ENCODE peak calls at places on chromosomes 5 and 9, in four cellular contexts. One of them, this sample, is unnamed.

GRCh38 chr9:84340535-84340934 is at the start of gene SLC28A3:
- DNase-seq in MM.1S: no peak
- DNase-seq in OCI-LY7: no peak
- DNase-seq in CD8-positive, alpha-beta memory T cell: no peak
- DNase-seq in this sample: no peak

GRCh38 chr9:134560206-134560605 is 81.4 kb upstream of the COL5A1 start:
- DNase-seq in MM.1S: no peak
- DNase-seq in OCI-LY7: no peak
- DNase-seq in CD8-positive, alpha-beta memory T cell: no peak
- DNase-seq in this sample: no peak

GRCh38 chr5:17218353-17219005 is 1.0 kb downstream of the BASP1 start:
- DNase-seq in MM.1S: peak; percentile 62
- DNase-seq in OCI-LY7: peak; percentile 58
- DNase-seq in CD8-positive, alpha-beta memory T cell: no peak
- DNase-seq in this sample: peak; percentile 57

GRCh38 chr5:71533614-71534013 is 53.5 kb upstream of the MCCC2 start:
- DNase-seq in MM.1S: no peak
- DNase-seq in OCI-LY7: peak; percentile 23
- DNase-seq in CD8-positive, alpha-beta memory T cell: no peak
- DNase-seq in this sample: peak; percentile 26

GRCh38 chr5:93884254-93884653 is 142.9 kb upstream of the POU5F2 start:
- DNase-seq in MM.1S: no peak
- DNase-seq in OCI-LY7: no peak
- DNase-seq in CD8-positive, alpha-beta memory T cell: no peak
- DNase-seq in this sample: no peak

GRCh38 chr9:37486616-37487544 is 1.1 kb downstream of the POLR1E start:
- DNase-seq in MM.1S: no peak
- DNase-seq in OCI-LY7: no peak
- DNase-seq in CD8-positive, alpha-beta memory T cell: no peak
- DNase-seq in this sample: peak; percentile 93

GRCh38 chr5:74684900-74685851 is at the start of gene HEXB:
- DNase-seq in MM.1S: peak; percentile 89
- DNase-seq in OCI-LY7: peak; percentile 72
- DNase-seq in CD8-positive, alpha-beta memory T cell: peak; percentile 79
- DNase-seq in this sample: peak; percentile 83

GRCh38 chr9:96031366-96031824 is 155.9 kb downstream of the ERCC6L2 start:
- DNase-seq in MM.1S: no peak
- DNase-seq in OCI-LY7: no peak
- DNase-seq in CD8-positive, alpha-beta memory T cell: no peak
- DNase-seq in this sample: no peak

GRCh38 chr5:115949096-115949495 is 13.2 kb upstream of the LVRN start:
- DNase-seq in MM.1S: no peak
- DNase-seq in OCI-LY7: no peak
- DNase-seq in CD8-positive, alpha-beta memory T cell: no peak
- DNase-seq in this sample: no peak

GRCh38 chr5:37071901-37072581 is 177.1 kb downstream of the CPLANE1 start:
- DNase-seq in MM.1S: no peak
- DNase-seq in OCI-LY7: no peak
- DNase-seq in CD8-positive, alpha-beta memory T cell: no peak
- DNase-seq in this sample: peak; percentile 84

GRCh38 chr5:75108515-75108914 is 56.2 kb upstream of the GCNT4 start:
- DNase-seq in MM.1S: no peak
- DNase-seq in OCI-LY7: no peak
- DNase-seq in CD8-positive, alpha-beta memory T cell: no peak
- DNase-seq in this sample: no peak

GRCh38 chr5:98144710-98145109 is 628.8 kb upstream of the RGMB start:
- DNase-seq in MM.1S: no peak
- DNase-seq in OCI-LY7: no peak
- DNase-seq in CD8-positive, alpha-beta memory T cell: no peak
- DNase-seq in this sample: no peak

GRCh38 chr9:21037278-21037677 is 5.8 kb upstream of the HACD4 start:
- DNase-seq in MM.1S: no peak
- DNase-seq in OCI-LY7: no peak
- DNase-seq in CD8-positive, alpha-beta memory T cell: no peak
- DNase-seq in this sample: no peak

GRCh38 chr5:56262269-56262668 is 29.1 kb upstream of the ANKRD55 start:
- DNase-seq in MM.1S: no peak
- DNase-seq in OCI-LY7: no peak
- DNase-seq in CD8-positive, alpha-beta memory T cell: no peak
- DNase-seq in this sample: no peak

GRCh38 chr5:53309653-53310052 is 170.8 kb upstream of the FST start:
- DNase-seq in MM.1S: no peak
- DNase-seq in OCI-LY7: no peak
- DNase-seq in CD8-positive, alpha-beta memory T cell: no peak
- DNase-seq in this sample: no peak

GRCh38 chr5:90050135-90050534 is 359.4 kb downstream of the CETN3 start:
- DNase-seq in MM.1S: no peak
- DNase-seq in OCI-LY7: no peak
- DNase-seq in CD8-positive, alpha-beta memory T cell: no peak
- DNase-seq in this sample: no peak

GRCh38 chr9:121331549-121331948 is 38.5 kb downstream of the STOM start:
- DNase-seq in MM.1S: no peak
- DNase-seq in OCI-LY7: no peak
- DNase-seq in CD8-positive, alpha-beta memory T cell: no peak
- DNase-seq in this sample: no peak

GRCh38 chr5:24788829-24789509 is 144.2 kb upstream of the CDH10 start:
- DNase-seq in MM.1S: no peak
- DNase-seq in OCI-LY7: no peak
- DNase-seq in CD8-positive, alpha-beta memory T cell: no peak
- DNase-seq in this sample: peak; percentile 75

GRCh38 chr5:146716636-146717035 is 161.9 kb downstream of the PPP2R2B start:
- DNase-seq in MM.1S: no peak
- DNase-seq in OCI-LY7: no peak
- DNase-seq in CD8-positive, alpha-beta memory T cell: no peak
- DNase-seq in this sample: no peak

GRCh38 chr9:35658894-35659220 is 765 bp downstream of the CCDC107 start:
- DNase-seq in MM.1S: peak; percentile 54
- DNase-seq in OCI-LY7: no peak
- DNase-seq in CD8-positive, alpha-beta memory T cell: no peak
- DNase-seq in this sample: peak; percentile 64

GRCh38 chr5:180785794-180786221 is 16.8 kb downstream of the MGAT1 start:
- DNase-seq in MM.1S: no peak
- DNase-seq in OCI-LY7: no peak
- DNase-seq in CD8-positive, alpha-beta memory T cell: no peak
- DNase-seq in this sample: peak; percentile 72

GRCh38 chr9:137550958-137551655 is 572 bp upstream of the MRPL41 start:
- DNase-seq in MM.1S: no peak
- DNase-seq in OCI-LY7: no peak
- DNase-seq in CD8-positive, alpha-beta memory T cell: no peak
- DNase-seq in this sample: no peak

GRCh38 chr5:158875272-158875679 is 224.4 kb downstream of the EBF1 start:
- DNase-seq in MM.1S: peak; percentile 45
- DNase-seq in OCI-LY7: peak; percentile 57
- DNase-seq in CD8-positive, alpha-beta memory T cell: no peak
- DNase-seq in this sample: peak; percentile 37

GRCh38 chr9:132077881-132078280 is 1.8 kb downstream of the MED27 start:
- DNase-seq in MM.1S: no peak
- DNase-seq in OCI-LY7: no peak
- DNase-seq in CD8-positive, alpha-beta memory T cell: no peak
- DNase-seq in this sample: peak; percentile 2

GRCh38 chr5:5409151-5409810 is 13.2 kb upstream of the ICE1 start:
- DNase-seq in MM.1S: no peak
- DNase-seq in OCI-LY7: peak; percentile 83
- DNase-seq in CD8-positive, alpha-beta memory T cell: no peak
- DNase-seq in this sample: no peak

GRCh38 chr9:70111042-70111602 is 67.5 kb downstream of the MAMDC2 start:
- DNase-seq in MM.1S: peak; percentile 68
- DNase-seq in OCI-LY7: peak; percentile 65
- DNase-seq in CD8-positive, alpha-beta memory T cell: peak; percentile 34
- DNase-seq in this sample: peak; percentile 83

GRCh38 chr5:58262226-58262625 is 197.7 kb downstream of the PLK2 start:
- DNase-seq in MM.1S: no peak
- DNase-seq in OCI-LY7: no peak
- DNase-seq in CD8-positive, alpha-beta memory T cell: no peak
- DNase-seq in this sample: no peak

GRCh38 chr9:121954477-121955175 is 138.5 kb downstream of the TTLL11 start:
- DNase-seq in MM.1S: no peak
- DNase-seq in OCI-LY7: no peak
- DNase-seq in CD8-positive, alpha-beta memory T cell: no peak
- DNase-seq in this sample: peak; percentile 83

GRCh38 chr5:89901983-89902382 is 507.6 kb downstream of the CETN3 start:
- DNase-seq in MM.1S: no peak
- DNase-seq in OCI-LY7: no peak
- DNase-seq in CD8-positive, alpha-beta memory T cell: no peak
- DNase-seq in this sample: no peak

GRCh38 chr5:154138701-154139100 is 51.8 kb upstream of the GALNT10 start:
- DNase-seq in MM.1S: no peak
- DNase-seq in OCI-LY7: no peak
- DNase-seq in CD8-positive, alpha-beta memory T cell: no peak
- DNase-seq in this sample: no peak

GRCh38 chr5:150486402-150487198 is 21.3 kb upstream of the NDST1 start:
- DNase-seq in MM.1S: peak; percentile 56
- DNase-seq in OCI-LY7: peak; percentile 79
- DNase-seq in CD8-positive, alpha-beta memory T cell: peak; percentile 13
- DNase-seq in this sample: peak; percentile 69

GRCh38 chr5:122846051-122846567 is 696 bp downstream of the SNX24 start:
- DNase-seq in MM.1S: no peak
- DNase-seq in OCI-LY7: no peak
- DNase-seq in CD8-positive, alpha-beta memory T cell: no peak
- DNase-seq in this sample: peak; percentile 58

GRCh38 chr5:1930880-1931589 is 48.3 kb upstream of the IRX4 start:
- DNase-seq in MM.1S: no peak
- DNase-seq in OCI-LY7: no peak
- DNase-seq in CD8-positive, alpha-beta memory T cell: no peak
- DNase-seq in this sample: no peak

GRCh38 chr5:118687671-118688621 is 300.4 kb downstream of the DTWD2 start:
- DNase-seq in MM.1S: no peak
- DNase-seq in OCI-LY7: no peak
- DNase-seq in CD8-positive, alpha-beta memory T cell: no peak
- DNase-seq in this sample: peak; percentile 34

GRCh38 chr5:157860898-157861894 is 2.3 kb upstream of the CLINT1 start:
- DNase-seq in MM.1S: peak; percentile 91
- DNase-seq in OCI-LY7: peak; percentile 85
- DNase-seq in CD8-positive, alpha-beta memory T cell: no peak
- DNase-seq in this sample: no peak

GRCh38 chr9:127767909-127768331 is 10.5 kb downstream of the SH2D3C start:
- DNase-seq in MM.1S: no peak
- DNase-seq in OCI-LY7: no peak
- DNase-seq in CD8-positive, alpha-beta memory T cell: no peak
- DNase-seq in this sample: peak; percentile 16

GRCh38 chr9:124016152-124017063 is 4.8 kb downstream of the LHX2 start:
- DNase-seq in MM.1S: no peak
- DNase-seq in OCI-LY7: no peak
- DNase-seq in CD8-positive, alpha-beta memory T cell: no peak
- DNase-seq in this sample: no peak
- H3K4me3 ChIP-seq in MM.1S: no peak overlapping the region
- H3K4me3 ChIP-seq in OCI-LY7: no peak overlapping the region
- H3K4me3 ChIP-seq in CD8-positive, alpha-beta memory T cell: no peak overlapping the region
- H3K4me3 ChIP-seq in this sample: no peak overlapping the region

DNA sequence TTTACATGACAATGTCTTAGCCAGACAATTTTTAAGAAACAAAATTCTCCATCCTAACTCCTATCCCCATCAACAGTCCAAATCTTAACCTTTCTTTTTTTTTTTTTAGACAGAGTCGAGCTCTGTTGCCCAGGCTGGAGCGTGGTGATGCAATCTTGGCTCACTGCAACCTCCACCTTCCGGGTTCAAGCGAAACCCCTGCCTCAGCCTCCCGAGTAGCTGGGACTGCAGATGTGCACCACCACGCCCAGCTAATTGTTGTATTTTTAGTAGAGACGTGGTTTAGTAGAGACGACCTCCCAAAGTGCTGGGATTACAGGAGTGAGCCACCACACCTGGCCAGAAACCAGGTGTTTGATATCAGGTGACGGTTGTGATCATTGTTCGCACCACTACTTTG is 10.2 kb downstream of the ABL1 start:
- DNase-seq in MM.1S: no peak
- DNase-seq in OCI-LY7: no peak
- DNase-seq in CD8-positive, alpha-beta memory T cell: no peak
- DNase-seq in this sample: no peak
- H3K4me3 ChIP-seq in MM.1S: no peak overlapping the region
- H3K4me3 ChIP-seq in OCI-LY7: no peak overlapping the region
- H3K4me3 ChIP-seq in CD8-positive, alpha-beta memory T cell: no peak overlapping the region
- H3K4me3 ChIP-seq in this sample: no peak overlapping the region

DNA sequence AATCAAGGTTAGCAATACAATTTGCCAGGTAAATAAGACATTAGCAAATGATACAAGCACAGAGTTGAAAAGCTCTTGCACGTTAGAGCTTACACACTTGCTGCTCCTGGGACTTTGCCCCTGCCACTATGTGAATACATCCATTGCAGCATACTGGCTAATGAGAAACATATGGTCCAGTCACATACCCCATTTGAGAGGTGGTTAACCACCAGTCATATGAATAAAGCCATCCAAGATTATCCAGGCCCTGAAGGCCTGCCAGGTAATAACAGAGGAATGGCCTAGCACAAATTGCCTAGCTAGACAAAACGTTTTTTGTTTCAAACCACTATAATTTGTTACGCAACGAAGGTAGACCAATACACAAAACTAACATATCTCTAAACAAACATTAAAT is 45.8 kb upstream of the FTMT start:
- DNase-seq in MM.1S: no peak
- DNase-seq in OCI-LY7: no peak
- DNase-seq in CD8-positive, alpha-beta memory T cell: no peak
- DNase-seq in this sample: peak; percentile 71
- H3K4me3 ChIP-seq in MM.1S: no peak overlapping the region
- H3K4me3 ChIP-seq in OCI-LY7: no peak overlapping the region
- H3K4me3 ChIP-seq in CD8-positive, alpha-beta memory T cell: no peak overlapping the region
- H3K4me3 ChIP-seq in this sample: no peak overlapping the region

DNA sequence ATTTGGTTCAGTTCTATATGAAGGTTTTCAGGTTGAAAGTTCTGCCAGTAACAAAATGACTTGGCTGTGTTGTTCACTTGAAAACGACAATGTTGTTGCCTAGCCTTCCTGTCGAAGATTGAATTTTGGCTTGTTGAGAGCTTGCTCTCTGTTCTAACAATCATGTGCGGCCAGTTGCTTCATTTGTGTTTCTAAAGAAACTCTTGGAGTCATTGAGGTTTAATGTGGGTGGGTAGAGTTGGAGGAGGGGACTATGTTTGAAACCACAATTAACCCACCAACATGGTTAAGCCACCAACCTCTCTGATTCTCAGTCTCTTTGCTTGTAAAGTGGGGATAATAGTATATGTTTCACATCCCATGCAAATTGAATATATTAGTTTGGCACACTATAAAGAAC is 145.8 kb downstream of the FBXL7 start:
- DNase-seq in MM.1S: no peak
- DNase-seq in OCI-LY7: no peak
- DNase-seq in CD8-positive, alpha-beta memory T cell: no peak
- DNase-seq in this sample: no peak
- H3K4me3 ChIP-seq in MM.1S: no peak overlapping the region
- H3K4me3 ChIP-seq in OCI-LY7: no peak overlapping the region
- H3K4me3 ChIP-seq in CD8-positive, alpha-beta memory T cell: no peak overlapping the region
- H3K4me3 ChIP-seq in this sample: no peak overlapping the region

DNA sequence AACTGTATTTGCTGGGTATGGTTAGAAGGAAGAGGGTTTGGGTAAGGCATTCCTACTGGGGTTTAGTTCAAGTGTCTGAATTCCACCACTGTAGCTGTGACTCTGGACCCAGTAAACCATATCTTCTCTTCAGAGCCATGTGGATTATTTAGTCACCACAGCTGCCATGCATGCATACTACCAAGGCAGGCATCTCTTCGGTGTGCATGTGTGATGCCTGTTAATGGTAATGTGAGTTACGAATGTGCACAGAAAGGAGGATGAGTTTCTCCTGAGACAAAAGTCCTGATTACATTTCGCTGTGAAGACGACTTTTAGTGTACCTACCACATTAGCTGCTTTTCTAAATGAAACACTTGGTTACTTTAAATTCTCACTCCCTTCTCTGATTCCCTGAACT is 9.3 kb downstream of the PBX3 start:
- DNase-seq in MM.1S: no peak
- DNase-seq in OCI-LY7: no peak
- DNase-seq in CD8-positive, alpha-beta memory T cell: no peak
- DNase-seq in this sample: no peak
- H3K4me3 ChIP-seq in MM.1S: no peak overlapping the region
- H3K4me3 ChIP-seq in OCI-LY7: no peak overlapping the region
- H3K4me3 ChIP-seq in CD8-positive, alpha-beta memory T cell: no peak overlapping the region
- H3K4me3 ChIP-seq in this sample: no peak overlapping the region

This sample was measured in astrocyte of the spinal cord.